ENCODE peak calls at places on chromosomes 5 and 9, in eight cellular contexts. T is HT1080; L is RWPE1; N is activated naive CD8-positive, alpha-beta T cell treated with anti-CD3 and anti-CD28 coated beads, Interleukin-2, amount 50 U/mL, for 16 hours; I is T-helper 2 cell; K is activated CD4-positive, CD25-positive, alpha-beta regulatory T cell treated with anti-CD3 and anti-CD28 coated beads, Interleukin-2, amount 50 U/mL, for 16 hours; E is left ventricle myocardium inferior; A is effector memory CD4-positive, alpha-beta T cell. F is an unnamed sample.

GRCh38 chr5:33755216-33755615 is 136.6 kb downstream of the ADAMTS12 start:
- DNase-seq in L (no peak), E (no peak), A (no peak), I (no peak), N (no peak), T (peak; percentile 29), K (no peak), F (no peak)

GRCh38 chr9:117247271-117247670 is 167.6 kb downstream of the ASTN2 start:
- DNase-seq in A (no peak), E (no peak), L (peak; percentile 26), K (no peak), N (no peak), I (no peak), T (peak; percentile 7), F (peak; percentile 3)

GRCh38 chr5:9951861-9952260 is 297.8 kb downstream of the ATPSCKMT start:
- DNase-seq in L (no peak), A (no peak), N (no peak), T (no peak), I (no peak), E (no peak), K (no peak), F (no peak)

GRCh38 chr5:96680759-96681158 is 18.6 kb downstream of the CAST start:
- DNase-seq in L (no peak), A (no peak), E (no peak), K (no peak), I (no peak), N (no peak), T (no peak), F (no peak)

GRCh38 chr5:177519463-177520235 is 2.9 kb upstream of the DDX41 start:
- DNase-seq in I (no peak), T (no peak), E (no peak), L (no peak), A (no peak), N (no peak), K (no peak), F (no peak)

GRCh38 chr9:114860187-114860586 is 54.3 kb upstream of the TNFSF15 start:
- DNase-seq in E (no peak), T (no peak), N (no peak), K (no peak), A (no peak), L (no peak), I (no peak), F (no peak)

GRCh38 chr9:120920495-120921178 is 6.0 kb downstream of the TRAF1 start:
- DNase-seq in N (no peak), I (no peak), K (no peak), E (no peak), T (no peak), A (no peak), L (no peak), F (no peak)

GRCh38 chr5:56175465-56175864 is 57.7 kb downstream of the ANKRD55 start:
- DNase-seq in L (peak; percentile 62), E (no peak), N (no peak), A (no peak), K (no peak), I (no peak), T (peak; percentile 85), F (peak; percentile 57)

GRCh38 chr5:81365541-81365940 is 28.4 kb downstream of the ACOT12 start:
- DNase-seq in T (no peak), L (no peak), N (no peak), I (no peak), K (no peak), E (no peak), A (no peak), F (no peak)

GRCh38 chr9:104868687-104869404 is 59.1 kb downstream of the ABCA1 start:
- DNase-seq in A (no peak), L (peak; percentile 94), E (peak; percentile 69), K (no peak), N (no peak), I (no peak), T (peak; percentile 92), F (peak; percentile 48)

GRCh38 chr9:137227853-137228514 is 682 bp downstream of the RNF224 start:
- DNase-seq in L (no peak), I (no peak), A (no peak), N (no peak), E (no peak), K (no peak), T (no peak), F (no peak)